ENCODE peak calls at places on chromosomes 12 and 14, in ten cellular contexts. L, K, E, N, B, I, F, R, O and Z are unnamed samples.

GRCh38 chr14:104513641-104514046 is 65.9 kb upstream of the C14orf180 start:
- DNase-seq in L (peak; percentile 9), N (no peak), R (no peak), E (no peak), I (no peak), K (no peak), B (no peak), F (no peak), O (no peak), Z (no peak)

GRCh38 chr12:109385339-109386078 is 37.8 kb downstream of the MYO1H start:
- DNase-seq in K (peak; percentile 53), I (peak; percentile 19), E (no peak), N (no peak), R (no peak), F (no peak), B (peak; percentile 64), O (no peak), L (no peak), Z (no peak)

GRCh38 chr14:96170961-96171592 is 33.6 kb upstream of the BDKRB2 start:
- DNase-seq in E (no peak), K (no peak), O (no peak), N (no peak), F (no peak), R (no peak), I (no peak), L (no peak), B (no peak), Z (no peak)

GRCh38 chr14:95875831-95876768 is 532 bp upstream of the TUNAR start:
- DNase-seq in N (no peak), R (no peak), F (no peak), E (peak; percentile 21), L (no peak), O (no peak), K (no peak), B (no peak), I (no peak), Z (no peak)

GRCh38 chr12:56145218-56145617 is 7.2 kb upstream of the MYL6B start:
- DNase-seq in N (peak; percentile 0), F (no peak), B (no peak), L (no peak), E (no peak), I (no peak), K (no peak), R (no peak), O (no peak), Z (no peak)

GRCh38 chr14:88269816-88270416 is 53.2 kb downstream of the KCNK10 start:
- DNase-seq in L (no peak), N (no peak), I (no peak), K (no peak), E (no peak), O (no peak), F (no peak), R (no peak), B (no peak), Z (no peak)

GRCh38 chr12:54598966-54599365 is 10.5 kb upstream of the PPP1R1A start:
- DNase-seq in L (no peak), R (no peak), F (no peak), E (no peak), N (no peak), K (no peak), I (no peak), B (no peak), O (no peak), Z (no peak)

GRCh38 chr12:54393350-54393655 is 8.8 kb upstream of the ZNF385A start:
- DNase-seq in R (no peak), F (no peak), K (no peak), E (no peak), B (no peak), I (no peak), O (no peak), N (no peak), L (no peak), Z (no peak)

GRCh38 chr12:51662728-51663154 is 71.7 kb downstream of the SCN8A start:
- DNase-seq in O (no peak), K (no peak), F (no peak), N (no peak), B (peak; percentile 9), I (no peak), E (no peak), R (no peak), L (no peak), Z (no peak)

GRCh38 chr14:55138091-55138490 is 9.0 kb downstream of the LGALS3 start:
- DNase-seq in I (no peak), K (no peak), F (no peak), R (no peak), O (no peak), B (no peak), N (no peak), L (no peak), E (no peak), Z (no peak)
- TF ChIP-seq CTCF in I (no peak), K (peak; percentile 7), F (no peak), R (no peak), O (no peak), B (peak; percentile 16), N (no peak), L (no peak), E (peak; percentile 61), Z (no peak)

GRCh38 chr14:23139874-23140273 is 20.8 kb upstream of the CEBPE start:
- DNase-seq in F (no peak), R (no peak), I (no peak), K (no peak), B (no peak), O (no peak), E (no peak), L (no peak), N (no peak), Z (no peak)

GRCh38 chr14:23138173-23138535 is 19.1 kb upstream of the CEBPE start:
- DNase-seq in O (no peak), R (no peak), N (no peak), B (no peak), L (no peak), K (no peak), F (no peak), I (no peak), E (no peak), Z (no peak)

GRCh38 chr14:23142826-23143225 is 23.8 kb upstream of the CEBPE start:
- DNase-seq in L (no peak), F (no peak), N (no peak), O (no peak), B (no peak), I (no peak), R (no peak), K (no peak), E (no peak), Z (no peak)

GRCh38 chr14:23141706-23142467 is 22.8 kb upstream of the CEBPE start:
- DNase-seq in E (no peak), R (peak; percentile 69), I (no peak), B (peak; percentile 53), O (no peak), F (peak; percentile 93), K (peak; percentile 24), L (peak; percentile 79), N (peak; percentile 88), Z (no peak)

GRCh38 chr14:23140389-23140788 is 21.3 kb upstream of the CEBPE start:
- DNase-seq in B (no peak), K (no peak), R (no peak), F (no peak), N (no peak), E (no peak), L (no peak), I (no peak), O (no peak), Z (no peak)
- H3K4me1 ChIP-seq in B (peaks cover 10% of the 10 kb centered on the region), K (no peaks in the 10 kb centered on the region), R (no peaks in the 10 kb centered on the region), F (peaks cover 21% of the 10 kb centered on the region), N (peaks cover 17% of the 10 kb centered on the region), E (no peaks in the 10 kb centered on the region), L (peaks cover 26% of the 10 kb centered on the region), I (no peaks in the 10 kb centered on the region), O (no peaks in the 10 kb centered on the region), Z (no peaks in the 10 kb centered on the region)

GRCh38 chr12:120406080-120406479 is 31.8 kb upstream of the COX6A1 start:
- DNase-seq in K (no peak), L (no peak), R (no peak), B (no peak), E (no peak), I (no peak), O (no peak), N (no peak), F (no peak), Z (no peak)

GRCh38 chr12:120406553-120406952 is 31.4 kb upstream of the COX6A1 start:
- DNase-seq in R (no peak), K (no peak), L (no peak), I (no peak), B (no peak), O (no peak), F (no peak), N (no peak), E (no peak), Z (no peak)

GRCh38 chr12:120408771-120409170 is 29.1 kb upstream of the COX6A1 start:
- DNase-seq in N (no peak), I (no peak), B (no peak), L (no peak), O (no peak), E (no peak), K (no peak), F (no peak), R (no peak), Z (no peak)

GRCh38 chr12:120402217-120402616 is 33.3 kb upstream of the MSI1 start:
- DNase-seq in K (no peak), E (no peak), I (no peak), L (no peak), N (no peak), B (no peak), F (no peak), R (no peak), O (no peak), Z (peak; percentile 52)

GRCh38 chr12:120404271-120404670 is 33.6 kb upstream of the COX6A1 start:
- DNase-seq in F (no peak), L (no peak), N (no peak), O (no peak), I (no peak), E (no peak), B (peak; percentile 36), K (no peak), R (no peak), Z (no peak)
- TF ChIP-seq POLR2A in F (no peak), L (no peak), N (no peak), O (no peak), I (no peak), E (no peak), B (no peak), K (no peak), R (no peak), Z (no peak)

DNA sequence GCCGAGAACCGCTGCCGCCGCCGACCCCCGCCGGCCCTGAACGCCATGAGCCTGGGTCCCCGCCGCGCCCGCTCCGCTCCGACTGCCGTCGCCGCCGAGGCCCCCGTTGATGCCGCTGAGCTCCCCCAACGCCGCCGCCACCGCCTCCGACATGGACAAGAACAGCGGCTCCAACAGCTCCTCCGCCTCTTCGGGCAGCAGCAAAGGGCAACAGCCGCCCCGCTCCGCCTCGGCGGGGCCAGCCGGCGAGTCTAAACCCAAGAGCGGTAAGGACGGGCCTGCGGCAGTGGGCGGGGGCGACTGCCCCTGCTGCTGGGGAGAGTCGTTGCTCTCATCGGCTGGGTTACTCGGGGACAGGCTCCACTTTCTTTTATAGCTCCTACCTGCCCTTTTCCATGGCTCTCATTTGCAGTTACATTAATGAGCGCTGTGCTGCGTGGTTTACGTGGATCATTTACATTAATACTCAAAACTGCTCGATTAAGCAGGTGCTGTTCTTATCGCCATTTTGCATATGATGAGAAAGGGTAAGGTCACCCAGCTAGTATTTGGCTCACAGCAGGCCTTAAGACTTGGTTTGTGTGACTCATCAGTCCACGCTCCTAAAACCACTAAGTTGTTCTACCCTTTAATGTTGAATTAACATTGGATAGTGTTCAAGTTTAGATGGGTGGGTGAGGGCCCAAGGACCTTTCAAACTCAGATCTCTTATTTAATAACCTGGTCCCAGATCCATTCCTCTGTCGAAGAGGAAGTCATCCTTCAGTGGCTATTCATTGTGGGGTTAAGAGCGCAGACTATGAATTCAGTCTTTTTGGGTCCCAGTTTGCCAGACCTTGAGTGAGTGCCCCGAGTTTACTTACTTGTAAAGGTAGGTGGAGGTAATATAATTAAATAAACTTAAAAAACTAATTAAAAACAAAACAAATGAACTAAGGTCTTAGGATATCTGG is 823 bp downstream of the RNF10 start:
- DNase-seq in F (no peak), K (peak; percentile 92), L (peak; percentile 45), B (peak; percentile 51), N (peak; percentile 49), E (no peak), R (peak; percentile 22), I (no peak), O (peak; percentile 44), Z (peak; percentile 52)
- TF ChIP-seq CTCF in F (no peak), K (no peak), L (no peak), B (no peak), N (no peak), E (no peak), R (no peak), I (no peak), O (no peak), Z (no peak)